ENCODE peak calls at places on chromosomes 4 and X, in seven cellular contexts. V is neural crest cell, H is prostate gland, L is GM12892, J is HEK293T, S is amniotic stem cell, N is NCI-H2081. B is an unnamed sample.

GRCh38 chr4:124386648-124387047 is 325.9 kb downstream of the ANKRD50 start:
- DNase-seq in V (no peak), H (no peak), L (no peak), J (no peak), S (no peak), N (no peak), B (no peak)

GRCh38 chr4:70183168-70183939 is 12.2 kb upstream of the ODAM start:
- DNase-seq in V (peak; percentile 34), H (no peak), L (no peak), J (peak; percentile 52), S (peak; percentile 66), N (peak; percentile 42), B (no peak)

GRCh38 chr4:52421811-52422213 is 237.3 kb downstream of the USP46 start:
- DNase-seq in V (no peak), H (no peak), L (no peak), J (no peak), S (no peak), N (no peak), B (no peak)

GRCh38 chr4:109425405-109425804 is 8.2 kb upstream of the SEC24B start:
- DNase-seq in V (no peak), H (no peak), L (no peak), J (no peak), S (no peak), N (no peak), B (no peak)

GRCh38 chr4:157075811-157076577 is at the start of gene GLRB:
- DNase-seq in V (peak; percentile 51), H (no peak), L (no peak), J (peak; percentile 69), S (peak; percentile 7), N (peak; percentile 38), B (peak; percentile 25)

GRCh38 chr4:172892300-172892699 is 276.3 kb upstream of the GALNT7 start:
- DNase-seq in V (no peak), H (no peak), L (no peak), J (peak; percentile 37), S (no peak), N (no peak), B (no peak)

GRCh38 chr4:109041463-109041862 is 261.0 kb downstream of the COL25A1 start:
- DNase-seq in V (no peak), H (no peak), L (no peak), J (no peak), S (no peak), N (no peak), B (no peak)

GRCh38 chrX:48715066-48715465 is 18.5 kb downstream of the SUV39H1 start:
- DNase-seq in V (no peak), H (no peak), L (no peak), J (no peak), S (no peak), N (no peak), B (no peak)

GRCh38 chr4:76430519-76431388 is 4.3 kb upstream of the SHROOM3 start:
- DNase-seq in V (peak; percentile 23), H (peak; percentile 10), L (no peak), J (peak; percentile 37), S (peak; percentile 46), N (peak; percentile 25), B (peak; percentile 19)

GRCh38 chr4:99822734-99823133 is 6.1 kb downstream of the DAPP1 start:
- DNase-seq in V (no peak), H (no peak), L (no peak), J (no peak), S (no peak), N (no peak), B (no peak)